ENCODE peak calls at places on chromosomes 3 and 15, in seven cellular contexts. L, B, H, Y, Z, R and A are unnamed samples.

GRCh38 chr15:73740152-73741048 is 12.8 kb downstream of the INSYN1 start:
- DNase-seq in B (no peak), R (no peak), L (no peak), Y (peak; percentile 31), H (no peak), Z (no peak), A (no peak)

GRCh38 chr3:152737021-152737908 is 97.7 kb upstream of the P2RY1 start:
- DNase-seq in L (no peak), R (no peak), Z (no peak), H (no peak), Y (no peak), B (no peak), A (no peak)

GRCh38 chr3:117035785-117036184 is 326.2 kb downstream of the TUSC7 start:
- DNase-seq in L (peak; percentile 16), Z (no peak), R (no peak), H (no peak), Y (peak; percentile 57), B (no peak), A (no peak)

GRCh38 chr3:134666466-134666865 is 15.6 kb upstream of the KY start:
- DNase-seq in Y (no peak), Z (peak; percentile 88), L (peak; percentile 45), R (peak; percentile 24), B (no peak), H (no peak), A (no peak)

GRCh38 chr3:88985491-88985890 is 121.9 kb upstream of the EPHA3 start:
- DNase-seq in Y (no peak), B (no peak), L (no peak), R (no peak), Z (no peak), H (no peak), A (no peak)

GRCh38 chr3:100993309-100993708 is at the start of gene ABI3BP:
- DNase-seq in R (peak; percentile 65), L (peak; percentile 73), H (no peak), B (no peak), Y (peak; percentile 46), Z (peak; percentile 84), A (peak; percentile 10)

GRCh38 chr15:68885070-68885469 is 45.3 kb upstream of the SPESP1 start:
- DNase-seq in R (peak; percentile 70), Y (peak; percentile 24), B (no peak), L (no peak), Z (peak; percentile 6), H (no peak), A (no peak)

GRCh38 chr3:122033018-122033417 is 11.0 kb upstream of the ILDR1 start:
- DNase-seq in Z (no peak), H (no peak), R (no peak), Y (no peak), L (no peak), B (no peak), A (no peak)

GRCh38 chr15:101441706-101442105 is 47.8 kb downstream of the PCSK6 start:
- DNase-seq in L (no peak), H (no peak), Y (no peak), B (no peak), Z (no peak), R (no peak), A (no peak)

GRCh38 chr15:44536298-44536961 is 517 bp upstream of the EIF3J start:
- DNase-seq in B (peak; percentile 61), R (peak; percentile 82), Z (peak; percentile 89), H (no peak), L (peak; percentile 84), Y (peak; percentile 96), A (peak; percentile 91)

GRCh38 chr3:105387122-105387751 is 20.5 kb downstream of the ALCAM start:
- DNase-seq in Z (no peak), R (no peak), B (no peak), L (no peak), Y (no peak), H (no peak), A (no peak)

GRCh38 chr3:46163551-46163981 is 44.5 kb downstream of the CCR1 start:
- DNase-seq in R (no peak), H (no peak), Z (no peak), Y (no peak), L (no peak), B (no peak), A (no peak)

GRCh38 chr15:59194639-59195325 is 11.9 kb upstream of the LDHAL6B start:
- DNase-seq in R (no peak), Y (peak; percentile 16), B (no peak), L (no peak), H (no peak), Z (no peak), A (no peak)